ENCODE peak calls at places on chromosomes 1 and 21, in eight cellular contexts. C is ovary; S is uterus; I is transverse colon; J is lower lobe of right lung; Q is CD8-positive, alpha-beta T cell; T is heart right ventricle; Z is neuronal stem cell. L is an unnamed sample.

GRCh38 chr1:246907472-246907871 is 24.3 kb downstream of the AHCTF1 start:
- DNase-seq in J (no peak), T (peak; percentile 28), I (peak; percentile 20), C (no peak), Z (no peak), S (no peak), Q (no peak), L (peak; percentile 43)

GRCh38 chr21:36628096-36628495 is 70.8 kb upstream of the SIM2 start:
- DNase-seq in Q (no peak), T (no peak), C (no peak), J (no peak), I (no peak), S (no peak), Z (no peak), L (no peak)

GRCh38 chr1:229655781-229656180 is 29.7 kb downstream of the URB2 start:
- DNase-seq in Q (no peak), I (no peak), T (no peak), Z (no peak), J (no peak), S (no peak), C (no peak), L (no peak)

GRCh38 chr1:27322569-27323116 is 680 bp downstream of the TMEM222 start:
- DNase-seq in C (no peak), T (no peak), S (no peak), Q (no peak), J (no peak), I (no peak), Z (no peak), L (no peak)

GRCh38 chr1:221911714-221912113 is 169.8 kb upstream of the DUSP10 start:
- DNase-seq in Z (no peak), I (no peak), T (no peak), S (no peak), Q (no peak), J (no peak), C (no peak), L (no peak)

GRCh38 chr1:206682111-206682510 is 2.6 kb upstream of the MAPKAPK2 start:
- DNase-seq in I (no peak), J (no peak), Q (no peak), C (no peak), Z (no peak), T (no peak), S (no peak), L (no peak)

GRCh38 chr21:36813071-36813470 is 114.2 kb downstream of the SIM2 start:
- DNase-seq in Z (no peak), S (no peak), J (no peak), C (no peak), I (no peak), Q (no peak), T (no peak), L (no peak)

GRCh38 chr1:245654460-245655050 is 499.8 kb downstream of the KIF26B start:
- DNase-seq in T (no peak), I (no peak), Q (no peak), Z (no peak), J (no peak), C (no peak), S (no peak), L (no peak)

GRCh38 chr1:80542231-80542630 is 1258.5 kb upstream of the ADGRL2 start:
- DNase-seq in Q (no peak), J (no peak), T (no peak), C (no peak), I (no peak), S (no peak), Z (no peak), L (no peak)

GRCh38 chr1:57839488-57839887 is 415.6 kb upstream of the DAB1 start:
- DNase-seq in C (no peak), I (no peak), Q (no peak), J (no peak), T (no peak), Z (no peak), S (no peak), L (no peak)

GRCh38 chr1:32486463-32487113 is 21.7 kb downstream of the ZBTB8B start:
- DNase-seq in I (peak; percentile 33), Q (no peak), C (no peak), T (no peak), Z (no peak), S (no peak), J (no peak), L (no peak)

GRCh38 chr1:230537456-230537855 is 104.8 kb upstream of the COG2 start:
- DNase-seq in Q (no peak), T (no peak), J (no peak), S (no peak), Z (no peak), I (no peak), C (no peak), L (no peak)

GRCh38 chr1:43044572-43045361 is 86.1 kb upstream of the SLC2A1 start:
- DNase-seq in C (no peak), S (no peak), Z (no peak), I (no peak), J (no peak), T (no peak), Q (no peak), L (no peak)

GRCh38 chr1:62037274-62037673 is 157.4 kb upstream of the L1TD1 start:
- DNase-seq in T (no peak), C (no peak), Z (no peak), S (no peak), J (no peak), I (no peak), Q (no peak), L (no peak)

GRCh38 chr1:62040973-62041372 is 153.7 kb upstream of the L1TD1 start:
- DNase-seq in I (no peak), S (no peak), Q (no peak), Z (no peak), T (no peak), J (no peak), C (no peak), L (no peak)

GRCh38 chr1:62045579-62045978 is 149.1 kb upstream of the L1TD1 start:
- DNase-seq in Q (no peak), J (no peak), T (peak; percentile 15), S (no peak), Z (no peak), I (no peak), C (no peak), L (no peak)

GRCh38 chr1:62038594-62039284 is 155.9 kb upstream of the L1TD1 start:
- DNase-seq in I (no peak), T (no peak), S (no peak), Z (no peak), C (no peak), Q (no peak), J (no peak), L (no peak)

GRCh38 chr1:62040450-62040849 is 154.2 kb upstream of the L1TD1 start:
- DNase-seq in C (no peak), T (no peak), S (no peak), Z (no peak), J (no peak), Q (no peak), I (no peak), L (no peak)
- H3K4me1 ChIP-seq in C (peaks cover 2% of the 10 kb centered on the region), T (no peaks in the 10 kb centered on the region), S (no peaks in the 10 kb centered on the region), Z (no peaks in the 10 kb centered on the region), J (no peaks in the 10 kb centered on the region), Q (no peaks in the 10 kb centered on the region), I (no peaks in the 10 kb centered on the region), L (no peaks in the 10 kb centered on the region)

GRCh38 chr1:16129921-16130543 is 25.8 kb downstream of the EPHA2 start:
- DNase-seq in I (no peak), Q (no peak), T (no peak), C (no peak), S (no peak), J (no peak), Z (no peak), L (no peak)
- H3K36me3 ChIP-seq in I (no peaks in the 10 kb centered on the region), Q (no peaks in the 10 kb centered on the region), T (peaks cover 10% of the 10 kb centered on the region), C (no peaks in the 10 kb centered on the region), S (no peaks in the 10 kb centered on the region), J (peaks cover 89% of the 10 kb centered on the region), Z (peaks cover 82% of the 10 kb centered on the region), L (no peaks in the 10 kb centered on the region)

GRCh38 chr1:241640149-241640866 is at the start of the genes CHML and OPN3:
- DNase-seq in Z (peak; percentile 87), T (peak; percentile 93), Q (peak; percentile 90), S (peak; percentile 89), J (peak; percentile 96), I (peak; percentile 97), C (peak; percentile 94), L (peak; percentile 93)
- H3K4me1 ChIP-seq in Z (peaks cover 8% of the 10 kb centered on the region), T (peaks cover 8% of the 10 kb centered on the region), Q (peaks cover 32% of the 10 kb centered on the region), S (no peaks in the 10 kb centered on the region), J (peaks cover 27% of the 10 kb centered on the region), I (peaks cover 21% of the 10 kb centered on the region), C (peaks cover 6% of the 10 kb centered on the region), L (peaks cover 42% of the 10 kb centered on the region)

GRCh38 chr1:159854693-159855192 is 7.7 kb downstream of the VSIG8 start:
- DNase-seq in Z (no peak), I (peak; percentile 90), S (peak; percentile 82), C (peak; percentile 89), T (peak; percentile 88), J (peak; percentile 93), Q (peak; percentile 80), L (no peak)
- H3K36me3 ChIP-seq in Z (no peaks in the 10 kb centered on the region), I (no peaks in the 10 kb centered on the region), S (no peaks in the 10 kb centered on the region), C (no peaks in the 10 kb centered on the region), T (no peaks in the 10 kb centered on the region), J (no peaks in the 10 kb centered on the region), Q (no peaks in the 10 kb centered on the region), L (no peaks in the 10 kb centered on the region)

GRCh38 chr1:8563944-8564537 is 246.1 kb downstream of the SLC45A1 start:
- DNase-seq in T (no peak), S (no peak), J (no peak), I (no peak), Q (no peak), Z (no peak), C (no peak), L (no peak)

GRCh38 chr1:8569242-8569641 is 248.2 kb downstream of the RERE start:
- DNase-seq in T (no peak), Z (no peak), S (no peak), Q (no peak), J (no peak), C (no peak), I (no peak), L (no peak)

GRCh38 chr1:8565802-8566201 is 247.9 kb downstream of the SLC45A1 start:
- DNase-seq in T (no peak), I (no peak), C (no peak), J (no peak), Z (no peak), S (no peak), Q (no peak), L (no peak)

GRCh38 chr1:8568837-8569236 is 248.6 kb downstream of the RERE start:
- DNase-seq in Z (no peak), C (no peak), J (no peak), S (no peak), T (no peak), I (no peak), Q (no peak), L (no peak)

GRCh38 chr1:8567146-8567545 is 249.2 kb downstream of the SLC45A1 start:
- DNase-seq in J (no peak), I (no peak), S (no peak), C (no peak), Q (no peak), Z (no peak), T (no peak), L (no peak)
- H3K4me1 ChIP-seq in J (peaks cover 30% of the 10 kb centered on the region), I (no peaks in the 10 kb centered on the region), S (no peaks in the 10 kb centered on the region), C (peaks cover 20% of the 10 kb centered on the region), Q (no peaks in the 10 kb centered on the region), Z (peaks cover 16% of the 10 kb centered on the region), T (peaks cover 22% of the 10 kb centered on the region), L (no peaks in the 10 kb centered on the region)